ENCODE peak calls at places on chromosomes 1 and 21, in ten cellular contexts. One of them, this sample, is unnamed.

GRCh38 chr1:9901148-9902059 is 8.7 kb downstream of the CTNNBIP1 start:
- DNase-seq in GM19239: no peak
- DNase-seq in GM06990: no peak
- DNase-seq in astrocyte of the spinal cord: no peak
- DNase-seq in fibroblast of gingiva: no peak
- DNase-seq in nephron progenitor cell: no peak
- DNase-seq in AG04449: no peak
- DNase-seq in iris pigment epithelial cell: no peak
- DNase-seq in activated gamma-delta T cell treated with anti-CD3 and anti-CD28 coated beads, Interleukin-2, amount 50 U/mL, for 16 hours: no peak
- DNase-seq in IMR-90: no peak
- DNase-seq in this sample: no peak

GRCh38 chr1:59107516-59107915 is 189.4 kb upstream of the FGGY start:
- DNase-seq in fibroblast of gingiva: peak; percentile 90
- DNase-seq in astrocyte of the spinal cord: no peak
- DNase-seq in GM06990: no peak
- DNase-seq in nephron progenitor cell: no peak
- DNase-seq in activated gamma-delta T cell treated with anti-CD3 and anti-CD28 coated beads, Interleukin-2, amount 50 U/mL, for 16 hours: no peak
- DNase-seq in AG04449: no peak
- DNase-seq in GM19239: no peak
- DNase-seq in iris pigment epithelial cell: peak; percentile 10
- DNase-seq in IMR-90: no peak
- DNase-seq in this sample: no peak

GRCh38 chr21:46145840-46146691 is 9.3 kb downstream of the FTCD start:
- DNase-seq in fibroblast of gingiva: no peak
- DNase-seq in GM19239: no peak
- DNase-seq in activated gamma-delta T cell treated with anti-CD3 and anti-CD28 coated beads, Interleukin-2, amount 50 U/mL, for 16 hours: no peak
- DNase-seq in iris pigment epithelial cell: no peak
- DNase-seq in AG04449: no peak
- DNase-seq in IMR-90: no peak
- DNase-seq in astrocyte of the spinal cord: no peak
- DNase-seq in nephron progenitor cell: no peak
- DNase-seq in GM06990: peak; percentile 6
- DNase-seq in this sample: no peak

GRCh38 chr1:151342562-151342961 is 4.5 kb downstream of the RFX5 start:
- DNase-seq in IMR-90: no peak
- DNase-seq in GM06990: no peak
- DNase-seq in fibroblast of gingiva: no peak
- DNase-seq in nephron progenitor cell: no peak
- DNase-seq in astrocyte of the spinal cord: no peak
- DNase-seq in activated gamma-delta T cell treated with anti-CD3 and anti-CD28 coated beads, Interleukin-2, amount 50 U/mL, for 16 hours: no peak
- DNase-seq in iris pigment epithelial cell: no peak
- DNase-seq in GM19239: no peak
- DNase-seq in AG04449: no peak
- DNase-seq in this sample: no peak

GRCh38 chr1:17569200-17570139 is 30.0 kb downstream of the ARHGEF10L start:
- DNase-seq in iris pigment epithelial cell: peak; percentile 54
- DNase-seq in AG04449: peak; percentile 71
- DNase-seq in activated gamma-delta T cell treated with anti-CD3 and anti-CD28 coated beads, Interleukin-2, amount 50 U/mL, for 16 hours: no peak
- DNase-seq in astrocyte of the spinal cord: peak; percentile 82
- DNase-seq in GM19239: no peak
- DNase-seq in GM06990: no peak
- DNase-seq in nephron progenitor cell: no peak
- DNase-seq in fibroblast of gingiva: peak; percentile 94
- DNase-seq in IMR-90: peak; percentile 84
- DNase-seq in this sample: peak; percentile 86

GRCh38 chr1:86970938-86971337 is 56.5 kb downstream of the HS2ST1 start:
- DNase-seq in activated gamma-delta T cell treated with anti-CD3 and anti-CD28 coated beads, Interleukin-2, amount 50 U/mL, for 16 hours: no peak
- DNase-seq in iris pigment epithelial cell: no peak
- DNase-seq in IMR-90: no peak
- DNase-seq in nephron progenitor cell: no peak
- DNase-seq in AG04449: no peak
- DNase-seq in astrocyte of the spinal cord: no peak
- DNase-seq in GM06990: no peak
- DNase-seq in GM19239: no peak
- DNase-seq in fibroblast of gingiva: no peak
- DNase-seq in this sample: no peak

GRCh38 chr21:21156919-21157318 is 158.7 kb downstream of the NCAM2 start:
- DNase-seq in nephron progenitor cell: no peak
- DNase-seq in iris pigment epithelial cell: no peak
- DNase-seq in GM06990: no peak
- DNase-seq in IMR-90: peak; percentile 51
- DNase-seq in activated gamma-delta T cell treated with anti-CD3 and anti-CD28 coated beads, Interleukin-2, amount 50 U/mL, for 16 hours: no peak
- DNase-seq in fibroblast of gingiva: no peak
- DNase-seq in astrocyte of the spinal cord: no peak
- DNase-seq in AG04449: no peak
- DNase-seq in GM19239: no peak
- DNase-seq in this sample: no peak

GRCh38 chr1:7042322-7043231 is 257.3 kb downstream of the CAMTA1 start:
- DNase-seq in astrocyte of the spinal cord: peak; percentile 42
- DNase-seq in fibroblast of gingiva: no peak
- DNase-seq in GM06990: peak; percentile 14
- DNase-seq in iris pigment epithelial cell: peak; percentile 38
- DNase-seq in IMR-90: peak; percentile 57
- DNase-seq in activated gamma-delta T cell treated with anti-CD3 and anti-CD28 coated beads, Interleukin-2, amount 50 U/mL, for 16 hours: no peak
- DNase-seq in AG04449: no peak
- DNase-seq in nephron progenitor cell: no peak
- DNase-seq in GM19239: peak; percentile 50
- DNase-seq in this sample: peak; percentile 33

This sample was measured in mesenchymal stem cell.